ENCODE peak calls at places on chromosomes 5 and 9, in four cellular contexts. Y, T, G and O are unnamed samples. For H3K4me1, the result is how much of the 10 kb centered on the place peaks cover.

GRCh38 chr5:10366310-10367297 is 13.1 kb downstream of the MARCHF6 start:
- DNase-seq in Y (no peak), G (no peak), T (peak), O (peak)

GRCh38 chr5:32501623-32502022 is 57.1 kb upstream of the ZFR start:
- DNase-seq in Y (no peak), T (no peak), G (no peak), O (no peak)

GRCh38 chr5:41869150-41869738 is 981 bp downstream of the OXCT1 start:
- DNase-seq in T (no peak), G (no peak), Y (no peak), O (peak)

GRCh38 chr5:1375871-1376850 is 31.3 kb upstream of the CLPTM1L start:
- DNase-seq in T (peak), Y (no peak), G (no peak), O (no peak)

GRCh38 chr9:124297553-124297905 is 39.8 kb downstream of the NEK6 start:
- DNase-seq in G (no peak), T (peak), Y (peak), O (peak)

GRCh38 chr5:52693279-52693678 is 94.4 kb upstream of the ITGA1 start:
- DNase-seq in T (no peak), G (no peak), Y (no peak), O (peak)

GRCh38 chr5:168292783-168293696 is 1.6 kb downstream of the WWC1 start:
- DNase-seq in Y (no peak), G (no peak), T (no peak), O (no peak)

GRCh38 chr5:133196441-133197085 is 144.8 kb downstream of the HSPA4 start:
- DNase-seq in G (no peak), T (no peak), Y (no peak), O (peak)

GRCh38 chr5:57482671-57483106 is at the start of gene ACTBL2:
- DNase-seq in G (no peak), Y (no peak), T (peak), O (peak)

GRCh38 chr5:53481887-53482716 is 1.7 kb downstream of the FST start:
- DNase-seq in T (peak), G (no peak), Y (no peak), O (peak)

GRCh38 chr9:88814521-88815101 is 176.7 kb upstream of the S1PR3 start:
- DNase-seq in T (no peak), G (no peak), Y (no peak), O (no peak)

GRCh38 chr5:143114481-143114880 is 289.0 kb downstream of the NR3C1 start:
- DNase-seq in T (peak), G (no peak), Y (no peak), O (no peak)

GRCh38 chr5:141787376-141787775 is 90.8 kb downstream of the PCDH1 start:
- DNase-seq in G (no peak), T (no peak), Y (no peak), O (no peak)

GRCh38 chr5:6475626-6476312 is 27.1 kb downstream of the UBE2QL1 start:
- DNase-seq in G (no peak), T (no peak), Y (peak), O (no peak)

GRCh38 chr9:91101598-91102168 is 260.0 kb downstream of the AUH start:
- DNase-seq in Y (no peak), T (no peak), G (peak), O (no peak)

GRCh38 chr9:101731429-101731828 is 7.0 kb downstream of the GRIN3A start:
- DNase-seq in G (no peak), T (no peak), Y (no peak), O (no peak)

GRCh38 chr5:38906503-38906902 is 60.7 kb downstream of the OSMR start:
- DNase-seq in T (no peak), Y (no peak), G (no peak), O (no peak)

GRCh38 chr5:57887851-57888621 is 405.4 kb upstream of the ACTBL2 start:
- DNase-seq in T (peak), Y (peak), G (no peak), O (peak)

GRCh38 chr5:73104326-73104725 is 16.0 kb upstream of the TMEM171 start:
- DNase-seq in Y (no peak), G (no peak), T (no peak), O (no peak)

GRCh38 chr9:110157812-110158629 is 49.9 kb downstream of the C9orf152 start:
- DNase-seq in G (no peak), T (no peak), Y (no peak), O (no peak)

GRCh38 chr9:110155744-110156143 is 52.2 kb downstream of the C9orf152 start:
- DNase-seq in G (no peak), Y (no peak), T (no peak), O (no peak)

GRCh38 chr9:110153431-110153830 is 54.5 kb downstream of the C9orf152 start:
- DNase-seq in Y (no peak), T (no peak), G (no peak), O (no peak)

GRCh38 chr9:110156902-110157301 is 51.1 kb downstream of the C9orf152 start:
- DNase-seq in T (no peak), G (no peak), Y (no peak), O (no peak)

GRCh38 chr9:110156416-110156815 is 51.5 kb downstream of the C9orf152 start:
- DNase-seq in G (no peak), T (no peak), Y (no peak), O (no peak)
- H3K4me1 ChIP-seq in G (under half), T (under half), Y (under half), O (under half)

GRCh38 chr9:36154213-36154952 is 14.8 kb upstream of the CCIN start:
- DNase-seq in G (no peak), Y (no peak), T (no peak), O (no peak)
- H3K4me3 ChIP-seq in G (no peak), Y (no peak), T (no peak), O (no peak)

GRCh38 chr5:36877667-36878420 is 1.3 kb downstream of the NIPBL start:
- DNase-seq in G (no peak), Y (no peak), T (no peak), O (peak)
- H3K4me1 ChIP-seq in G (half or more), Y (under half), T (half or more), O (under half)

DNA sequence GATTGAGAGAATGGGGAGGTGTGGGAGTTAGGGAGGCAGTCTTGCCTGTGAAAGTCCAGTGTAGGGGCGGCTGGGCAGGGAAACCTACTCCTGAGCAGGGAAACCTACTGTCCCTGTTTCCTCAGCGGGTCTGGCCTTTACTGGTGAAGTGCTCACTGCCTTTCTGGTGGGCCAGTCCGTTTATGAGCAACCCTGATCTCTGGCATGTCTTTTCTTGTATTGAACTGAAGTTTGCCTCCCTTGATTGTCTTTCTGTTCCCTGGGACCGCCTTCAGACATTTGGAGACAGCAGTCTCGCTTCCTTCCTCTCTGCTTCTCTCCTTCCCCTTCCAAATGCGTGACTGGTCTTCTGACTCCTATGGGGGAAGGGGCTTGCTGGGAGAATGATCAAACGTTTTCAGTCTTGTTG is 2.9 kb downstream of the SNX18 start:
- DNase-seq in Y (no peak), T (no peak), G (no peak), O (peak)
- H3K4me3 ChIP-seq in Y (peak), T (peak), G (peak), O (peak)

DNA sequence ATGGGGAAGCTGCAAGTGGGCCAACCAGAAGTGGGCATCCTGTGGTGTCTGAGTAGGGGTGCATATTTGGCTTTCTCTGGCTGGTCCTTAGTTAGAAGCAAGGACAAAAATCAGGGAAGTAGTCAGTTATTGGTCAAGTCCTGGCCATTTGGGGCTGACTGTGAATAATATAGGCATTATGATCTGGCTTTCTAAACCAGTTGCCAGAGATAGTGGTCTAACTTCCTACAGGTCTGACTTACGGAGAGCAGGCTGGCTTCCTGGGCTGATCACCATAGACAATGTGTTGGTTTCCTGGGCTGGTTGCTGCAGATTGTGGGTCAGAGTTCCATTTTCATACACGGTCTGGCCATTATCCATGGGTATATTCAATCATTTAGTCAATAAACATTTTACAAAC is 16.5 kb downstream of the ENC1 start:
- DNase-seq in Y (no peak), G (no peak), T (no peak), O (no peak)
- H3K4me1 ChIP-seq in Y (under half), G (under half), T (half or more), O (under half)

GRCh38 chr5:177349362-177349647 is 2.2 kb downstream of the LMAN2 start:
- DNase-seq in T (no peak), Y (no peak), G (no peak), O (no peak)
- H3K4me3 ChIP-seq in T (no peak), Y (no peak), G (no peak), O (no peak)